ENCODE peak calls at places on chromosomes 4 and X, in nine cellular contexts. J, U, F, L, K, O, I, T and V are unnamed samples.
A peak's percentile ranks its signal among the peaks of the same experiment; 100 is the strongest.

GRCh38 chr4:70994387-70995099 is 1.1 kb downstream of the DCK start:
- DNase-seq in L (no peak), K (no peak), J (no peak), U (no peak), I (no peak), O (no peak), F (no peak), T (no peak), V (no peak)

GRCh38 chr4:95288552-95288951 is 260.2 kb downstream of the UNC5C start:
- DNase-seq in U (peak; percentile 80), L (peak; percentile 19), J (no peak), O (no peak), F (no peak), I (no peak), T (no peak), K (no peak), V (no peak)

GRCh38 chr4:26330186-26330787 is 9.5 kb downstream of the RBPJ start:
- DNase-seq in F (peak; percentile 51), T (no peak), O (peak; percentile 81), U (peak; percentile 66), K (no peak), L (peak; percentile 77), I (peak; percentile 68), J (no peak), V (peak; percentile 81)

GRCh38 chr4:185304944-185305690 is 90.6 kb downstream of the LRP2BP start:
- DNase-seq in F (no peak), U (peak; percentile 30), J (peak; percentile 3), L (peak; percentile 90), K (no peak), O (peak; percentile 41), I (peak; percentile 44), T (no peak), V (peak; percentile 22)

GRCh38 chrX:134990475-134991473 is at the start of gene SMIM10:
- DNase-seq in F (no peak), L (peak; percentile 53), U (peak; percentile 85), K (peak; percentile 84), O (peak; percentile 88), T (peak; percentile 10), I (no peak), J (peak; percentile 0), V (no peak)

GRCh38 chrX:40122487-40122886 is 24.7 kb upstream of the BCOR start:
- DNase-seq in O (no peak), J (no peak), L (no peak), I (no peak), K (no peak), F (no peak), T (no peak), U (no peak), V (no peak)

GRCh38 chrX:137482136-137482535 is 83.8 kb upstream of the ZIC3 start:
- DNase-seq in F (no peak), U (no peak), O (no peak), L (no peak), K (no peak), T (no peak), I (no peak), J (no peak), V (no peak)

GRCh38 chrX:110409925-110410324 is 51.3 kb downstream of the RTL9 start:
- DNase-seq in J (no peak), L (no peak), K (no peak), I (peak; percentile 40), F (no peak), T (no peak), O (peak; percentile 41), U (peak; percentile 48), V (peak; percentile 20)

GRCh38 chr4:1511441-1512041 is 105.3 kb upstream of the NKX1-1 start:
- DNase-seq in U (peak; percentile 93), I (peak; percentile 18), T (no peak), J (peak; percentile 25), O (peak; percentile 90), L (peak; percentile 79), K (peak; percentile 70), F (no peak), V (peak; percentile 13)

GRCh38 chr4:119795986-119796578 is 167.5 kb upstream of the PDE5A start:
- DNase-seq in J (no peak), O (no peak), K (no peak), U (no peak), F (no peak), L (peak; percentile 24), I (no peak), T (no peak), V (no peak)

GRCh38 chr4:139443661-139444060 is 10.3 kb upstream of the RAB33B start:
- DNase-seq in I (no peak), F (no peak), L (no peak), K (no peak), O (no peak), U (no peak), T (no peak), J (no peak), V (no peak)